ENCODE peak calls at places on chromosomes 7 and 10, in nine cellular contexts. R, L, J, T, U, N, V, K and M are unnamed samples. For H3K4me1, the result is how much of the 10 kb centered on the place peaks cover.

GRCh38 chr10:44745920-44746319 is 165.2 kb upstream of the TMEM72 start:
- DNase-seq in R (no peak), U (no peak), J (no peak), N (no peak), T (no peak), L (peak), K (no peak), V (no peak), M (no peak)

GRCh38 chr7:44244282-44244681 is 43.5 kb downstream of the YKT6 start:
- DNase-seq in T (no peak), J (no peak), N (no peak), V (no peak), R (no peak), U (no peak), L (no peak), K (no peak), M (no peak)

GRCh38 chr10:121263407-121263783 is 334.8 kb downstream of the FGFR2 start:
- DNase-seq in N (no peak), T (no peak), J (no peak), R (no peak), U (no peak), L (no peak), V (no peak), K (no peak), M (peak)

GRCh38 chr10:71684356-71685173 is 35.0 kb downstream of the C10orf105 start:
- DNase-seq in U (no peak), T (no peak), K (no peak), L (no peak), R (no peak), N (no peak), J (no peak), V (no peak), M (no peak)

GRCh38 chr7:141511370-141512335 is 39.6 kb upstream of the AGK start:
- DNase-seq in R (no peak), J (no peak), T (no peak), N (peak), V (no peak), K (peak), L (peak), U (no peak), M (peak)

GRCh38 chr7:55019329-55019690 is 493 bp downstream of the EGFR start:
- DNase-seq in R (peak), T (no peak), J (no peak), U (no peak), L (peak), K (peak), V (no peak), N (peak), M (peak)

GRCh38 chr7:150902078-150903033 is 50.0 kb downstream of the AOC1 start:
- DNase-seq in U (no peak), T (no peak), L (peak), N (no peak), J (no peak), K (peak), V (no peak), R (no peak), M (no peak)

GRCh38 chr10:5976689-5977470 is 463 bp downstream of the IL15RA start:
- DNase-seq in K (peak), U (no peak), T (no peak), N (peak), R (peak), V (peak), J (peak), L (peak), M (peak)

GRCh38 chr7:110521357-110521756 is 569.6 kb upstream of the LRRN3 start:
- DNase-seq in R (no peak), L (no peak), T (no peak), K (no peak), U (no peak), V (no peak), J (no peak), N (no peak), M (no peak)

DNA sequence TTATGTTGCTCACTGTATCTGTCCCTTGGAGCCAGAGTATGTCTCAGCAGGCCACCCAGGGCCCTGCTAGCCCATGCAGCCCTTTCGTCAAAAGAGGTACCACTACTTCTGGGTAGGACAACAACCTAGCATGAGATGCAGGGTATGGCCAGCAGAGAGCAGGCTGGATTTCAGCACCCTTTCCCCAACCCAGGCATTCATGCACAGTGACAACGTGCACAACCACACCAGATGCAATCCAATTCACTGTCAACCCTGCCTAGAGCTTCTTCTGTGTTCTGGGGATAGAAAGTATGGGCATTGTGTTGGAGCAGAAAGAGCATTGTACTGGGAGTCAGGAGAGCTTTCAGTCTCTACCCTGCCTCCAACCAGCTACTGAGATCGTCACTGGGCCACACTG is 37.9 kb downstream of the JAZF1 start:
- DNase-seq in R (no peak), K (no peak), L (no peak), V (no peak), N (no peak), U (no peak), J (no peak), T (no peak), M (no peak)
- TF ChIP-seq CTCF in R (peak), K (no peak), L (no peak), V (no peak), N (no peak), U (no peak), J (no peak), T (no peak), M (no peak)

DNA sequence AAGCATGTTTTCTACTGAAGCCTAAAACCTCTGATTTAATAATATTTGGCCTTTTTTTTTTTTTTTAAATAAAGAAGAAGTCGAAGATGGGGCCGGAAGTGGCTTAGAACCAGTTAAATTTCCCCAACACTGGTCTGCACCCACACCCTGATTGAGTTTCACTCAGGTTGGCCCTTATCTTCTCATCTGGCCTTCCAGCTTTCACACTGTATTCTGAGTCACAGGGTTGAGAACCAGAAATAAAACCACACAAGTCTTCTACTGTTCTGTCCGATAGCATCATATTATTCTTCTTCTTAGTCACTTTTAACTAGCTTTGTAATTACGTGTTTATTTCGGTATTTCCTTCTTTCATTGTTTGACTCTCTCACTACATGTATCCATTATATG is 9.9 kb downstream of the ZNF365 start:
- DNase-seq in J (peak), N (no peak), V (peak), K (no peak), T (peak), U (peak), L (no peak), R (no peak), M (no peak)
- H3K4me1 ChIP-seq in J (under half), N (under half), V (half or more), K (under half), T (under half), U (half or more), L (under half), R (under half), M (under half)

GRCh38 chr10:114356786-114357588 is 47.3 kb downstream of the AFAP1L2 start:
- DNase-seq in U (no peak), L (no peak), J (peak), T (no peak), R (no peak), N (no peak), V (peak), K (no peak), M (no peak)
- H3K27ac ChIP-seq in U (peak), L (peak), J (peak), T (no peak), R (no peak), N (no peak), V (no peak), K (no peak), M (peak)

GRCh38 chr10:15168296-15168780 is at the start of gene NMT2:
- DNase-seq in J (no peak), N (no peak), U (no peak), K (no peak), R (no peak), V (peak), T (peak), L (no peak), M (no peak)
- TF ChIP-seq CTCF in J (peak), N (peak), U (peak), K (no peak), R (peak), V (peak), T (peak), L (peak), M (peak)

GRCh38 chr10:26860542-26861325 is at the start of gene ABI1:
- DNase-seq in T (peak), N (peak), U (peak), V (peak), K (peak), R (peak), L (peak), J (peak), M (peak)

GRCh38 chr10:26859241-26860025 is 1.3 kb downstream of the ABI1 start:
- DNase-seq in R (no peak), K (no peak), L (peak), V (no peak), U (no peak), J (peak), T (no peak), N (no peak), M (no peak)

GRCh38 chr10:26860026-26860541 is 674 bp downstream of the ABI1 start:
- DNase-seq in K (peak), U (no peak), R (peak), J (peak), L (peak), T (peak), N (peak), V (peak), M (peak)

GRCh38 chr10:26857991-26858706 is 2.6 kb downstream of the ABI1 start:
- DNase-seq in R (no peak), L (peak), J (peak), T (no peak), K (no peak), V (peak), N (no peak), U (no peak), M (no peak)

GRCh38 chr10:26858707-26859034 is 2.1 kb downstream of the ABI1 start:
- DNase-seq in T (no peak), R (no peak), J (no peak), N (no peak), U (no peak), V (peak), L (no peak), K (no peak), M (peak)
- H3K4me1 ChIP-seq in T (under half), R (under half), J (under half), N (under half), U (under half), V (under half), L (under half), K (under half), M (under half)